ENCODE peak calls at places on chromosome 16, in six cellular contexts. X is K562, U is H1, B is GM12892, I is GM12878, Q is HepG2. Z is an unnamed sample.

GRCh38 chr16:5072334-5073278 is 963 bp downstream of the ALG1 start:
- DNase-seq in X (no peak), U (no peak), B (no peak), I (no peak), Q (no peak), Z (no peak)

GRCh38 chr16:49513040-49513439 is 139.4 kb downstream of the C16orf78 start:
- DNase-seq in X (peak), U (no peak), B (no peak), I (no peak), Q (no peak), Z (no peak)

GRCh38 chr16:70789231-70789926 is 11.6 kb downstream of the VAC14 start:
- DNase-seq in X (no peak), U (peak), B (no peak), I (no peak), Q (no peak), Z (no peak)

GRCh38 chr16:30615358-30616076 is 5.3 kb upstream of the ZNF689 start:
- DNase-seq in X (peak), U (peak), B (peak), I (no peak), Q (peak), Z (no peak)

GRCh38 chr16:67169011-67169451 is 1.3 kb upstream of the NOL3 start:
- DNase-seq in X (no peak), U (no peak), B (no peak), I (no peak), Q (no peak), Z (no peak)

GRCh38 chr16:56910654-56911539 is 21.0 kb upstream of the HERPUD1 start:
- DNase-seq in X (no peak), U (no peak), B (no peak), I (no peak), Q (no peak), Z (no peak)

GRCh38 chr16:27313422-27314160 is at the start of gene IL4R:
- DNase-seq in X (peak), U (peak), B (peak), I (no peak), Q (peak), Z (peak)

GRCh38 chr16:9311303-9311954 is 220.0 kb downstream of the HAPSTR1 start:
- DNase-seq in X (no peak), U (peak), B (no peak), I (no peak), Q (no peak), Z (no peak)

GRCh38 chr16:83898463-83899271 is at the start of gene MLYCD:
- DNase-seq in X (peak), U (peak), B (peak), I (no peak), Q (peak), Z (peak)

GRCh38 chr16:23858496-23859062 is 22.8 kb downstream of the PRKCB start:
- DNase-seq in X (no peak), U (no peak), B (no peak), I (no peak), Q (no peak), Z (no peak)

GRCh38 chr16:50812876-50813466 is 71.1 kb downstream of the CYLD start:
- DNase-seq in X (no peak), U (peak), B (no peak), I (no peak), Q (no peak), Z (no peak)

GRCh38 chr16:3234543-3235541 is at the start of gene ZNF200:
- DNase-seq in X (peak), U (peak), B (peak), I (peak), Q (peak), Z (peak)

GRCh38 chr16:86961133-86961720 is 356.0 kb downstream of the C16orf95 start:
- DNase-seq in X (no peak), U (no peak), B (no peak), I (no peak), Q (no peak), Z (no peak)

GRCh38 chr16:15418206-15418605 is 16.2 kb upstream of the BMERB1 start:
- DNase-seq in X (no peak), U (no peak), B (no peak), I (no peak), Q (no peak), Z (no peak)

GRCh38 chr16:30647274-30647571 is 3.5 kb upstream of the PRR14 start:
- DNase-seq in X (no peak), U (no peak), B (no peak), I (no peak), Q (no peak), Z (no peak)

GRCh38 chr16:24776486-24777220 is 47.2 kb downstream of the TNRC6A start:
- DNase-seq in X (no peak), U (no peak), B (no peak), I (no peak), Q (no peak), Z (no peak)

GRCh38 chr16:73890524-73891500 is 405.8 kb upstream of the PSMD7 start:
- DNase-seq in X (no peak), U (peak), B (no peak), I (no peak), Q (no peak), Z (no peak)

GRCh38 chr16:29994613-29995329 is 646 bp downstream of the HIRIP3 start:
- DNase-seq in X (peak), U (peak), B (no peak), I (no peak), Q (no peak), Z (no peak)

GRCh38 chr16:38941-39892 is 14.2 kb downstream of the POLR3K start:
- DNase-seq in X (no peak), U (no peak), B (peak), I (peak), Q (no peak), Z (peak)

GRCh38 chr16:17556276-17557052 is 85.7 kb upstream of the XYLT1 start:
- DNase-seq in X (peak), U (no peak), B (no peak), I (no peak), Q (peak), Z (no peak)

GRCh38 chr16:3097266-3097665 is 1.8 kb downstream of the ZSCAN10 start:
- DNase-seq in X (no peak), U (no peak), B (no peak), I (no peak), Q (no peak), Z (no peak)

DNA sequence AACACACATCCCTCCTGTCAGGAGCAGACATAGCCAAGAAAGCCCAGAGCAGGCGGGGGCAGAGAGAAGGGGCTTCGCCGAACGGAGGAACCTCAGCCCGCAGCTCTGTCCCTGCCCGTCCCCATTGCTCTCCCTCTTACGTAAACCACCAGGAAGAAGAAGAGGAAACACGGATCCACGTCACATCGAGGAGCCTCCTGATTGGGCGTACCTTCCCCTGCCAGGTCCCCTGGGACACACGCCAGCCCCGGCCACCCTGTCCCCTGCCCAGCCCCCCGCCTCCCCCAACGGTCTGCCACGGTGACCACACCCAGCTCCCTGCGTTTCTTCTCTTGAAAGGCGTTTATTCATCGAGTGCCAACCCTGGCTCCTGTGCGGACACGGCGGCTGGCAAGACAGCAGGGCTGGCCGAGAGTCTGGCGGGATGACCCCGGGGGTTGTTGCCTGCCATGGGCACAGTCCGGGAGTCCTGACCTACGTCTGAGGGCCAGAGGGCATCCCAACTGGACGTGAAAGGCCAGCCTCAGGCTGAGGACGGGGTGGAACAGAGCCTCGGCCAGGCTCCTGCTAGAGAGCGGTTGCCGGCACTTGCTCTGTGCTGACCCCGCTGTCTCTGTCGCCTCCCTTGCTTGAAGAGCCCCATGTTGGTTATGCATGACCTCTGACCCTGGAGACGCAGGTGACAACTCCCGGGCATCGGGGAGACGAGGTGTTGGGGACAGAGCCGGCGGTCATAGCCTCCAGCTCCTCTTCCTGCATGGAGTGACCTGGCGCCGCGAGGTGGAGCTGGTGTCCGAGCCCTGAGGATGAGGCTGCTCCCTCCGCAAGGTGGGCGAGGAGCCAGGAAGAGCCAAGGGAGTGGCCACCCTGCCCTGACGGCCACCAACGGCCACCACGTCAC is 40.6 kb upstream of the ACSF3 start:
- DNase-seq in X (peak), U (no peak), B (no peak), I (no peak), Q (peak), Z (peak)
- TF ChIP-seq POLR2A in X (no peak), U (no peak), B (no peak), I (no peak), Q (no peak), Z (no peak)

GRCh38 chr16:46899443-46900143 is 15.4 kb downstream of the GPT2 start:
- DNase-seq in X (no peak), U (no peak), B (no peak), I (no peak), Q (no peak), Z (no peak)
- TF ChIP-seq TAF1 in X (no peak), U (no peak), B (no peak), I (no peak), Q (no peak), Z (no peak)

DNA sequence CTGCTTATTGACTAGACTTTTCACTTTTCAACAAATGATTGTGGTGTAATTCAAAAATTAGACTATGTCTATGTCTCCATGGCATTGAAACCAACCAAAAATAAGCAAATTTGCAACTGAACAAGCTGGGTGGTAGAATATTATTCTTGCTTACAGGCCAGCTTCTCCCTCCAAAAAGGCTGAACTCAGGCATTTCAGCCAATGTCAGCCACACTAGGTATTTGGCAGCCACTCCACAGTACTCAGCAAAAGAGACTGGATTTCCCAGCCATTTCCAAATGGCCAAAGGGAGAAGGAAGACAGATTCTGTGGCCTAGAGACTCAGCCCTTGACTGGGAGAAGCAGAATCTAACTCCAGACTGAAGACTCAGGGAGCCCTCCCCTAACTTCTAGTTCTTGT is 121.8 kb upstream of the IRX5 start:
- DNase-seq in X (no peak), U (no peak), B (no peak), I (no peak), Q (no peak), Z (no peak)
- TF ChIP-seq POLR2AphosphoS5 in X (no peak), U (no peak), B (no peak), I (no peak), Q (no peak), Z (no peak)

GRCh38 chr16:69114346-69114975 is 9.0 kb downstream of the HAS3 start:
- DNase-seq in X (no peak), U (no peak), B (no peak), I (no peak), Q (no peak), Z (no peak)
- TF ChIP-seq POLR2A in X (no peak), U (no peak), B (no peak), I (no peak), Q (no peak), Z (no peak)

GRCh38 chr16:72124761-72125634 is 31.4 kb downstream of the DHX38 start:
- DNase-seq in X (peak), U (peak), B (peak), I (peak), Q (peak), Z (peak)
- TF ChIP-seq TAF1 in X (no peak), U (no peak), B (no peak), I (no peak), Q (no peak), Z (no peak)

GRCh38 chr16:55480228-55480655 is 1.2 kb downstream of the MMP2 start:
- DNase-seq in X (no peak), U (peak), B (no peak), I (no peak), Q (no peak), Z (no peak)
- TF ChIP-seq POLR2AphosphoS5 in X (no peak), U (no peak), B (no peak), I (no peak), Q (no peak), Z (no peak)

GRCh38 chr16:85374571-85374872 is 238.6 kb upstream of the GSE1 start:
- DNase-seq in X (no peak), U (no peak), B (no peak), I (no peak), Q (no peak), Z (no peak)

GRCh38 chr16:85375282-85375681 is 237.8 kb upstream of the GSE1 start:
- DNase-seq in X (no peak), U (no peak), B (no peak), I (no peak), Q (no peak), Z (no peak)

GRCh38 chr16:85378145-85379040 is 234.7 kb upstream of the GSE1 start:
- DNase-seq in X (no peak), U (no peak), B (no peak), I (no peak), Q (no peak), Z (no peak)

GRCh38 chr16:85377388-85378144 is 235.6 kb upstream of the GSE1 start:
- DNase-seq in X (peak), U (no peak), B (no peak), I (no peak), Q (no peak), Z (no peak)

GRCh38 chr16:85376292-85377095 is 236.6 kb upstream of the GSE1 start:
- DNase-seq in X (no peak), U (no peak), B (no peak), I (no peak), Q (no peak), Z (no peak)
- TF ChIP-seq POLR2A in X (no peak), U (no peak), B (no peak), I (no peak), Q (no peak), Z (no peak)

GRCh38 chr16:68737046-68737729 is at the start of gene CDH1:
- DNase-seq in X (no peak), U (peak), B (no peak), I (no peak), Q (no peak), Z (peak)
- TF ChIP-seq TAF1 in X (no peak), U (peak), B (no peak), I (no peak), Q (no peak), Z (no peak)

GRCh38 chr16:53456625-53457024 is 22.4 kb downstream of the RBL2 start:
- DNase-seq in X (no peak), U (no peak), B (no peak), I (no peak), Q (no peak), Z (no peak)
- TF ChIP-seq POLR2AphosphoS5 in X (no peak), U (no peak), B (no peak), I (no peak), Q (no peak), Z (no peak)

Z was measured in GM12891.